ENCODE peak calls at places on chromosomes 3 and 15, in seven cellular contexts. X, R, B, E, G, N and M are unnamed samples.

GRCh38 chr3:32643816-32644215 is 41.2 kb upstream of the CNOT10 start:
- DNase-seq in X (no peak), R (no peak), B (no peak), E (no peak), G (no peak), N (no peak), M (no peak)

GRCh38 chr3:108959017-108959416 is 5.3 kb upstream of the GUCA1C start:
- DNase-seq in X (no peak), R (no peak), B (no peak), E (no peak), G (no peak), N (peak), M (no peak)

GRCh38 chr15:31090741-31091140 is 10.8 kb downstream of the TRPM1 start:
- DNase-seq in X (no peak), R (no peak), B (no peak), E (no peak), G (no peak), N (no peak), M (no peak)

GRCh38 chr3:191244242-191244867 is 45.3 kb downstream of the OSTN start:
- DNase-seq in X (no peak), R (no peak), B (no peak), E (peak), G (no peak), N (no peak), M (peak)

GRCh38 chr3:6262035-6262434 is 598.9 kb upstream of the GRM7 start:
- DNase-seq in X (no peak), R (no peak), B (no peak), E (no peak), G (peak), N (no peak), M (no peak)

GRCh38 chr15:84819291-84819768 is 2.2 kb downstream of the ALPK3 start:
- DNase-seq in X (no peak), R (no peak), B (no peak), E (no peak), G (no peak), N (no peak), M (no peak)

GRCh38 chr3:133591271-133591742 is 17.8 kb downstream of the CDV3 start:
- DNase-seq in X (no peak), R (no peak), B (no peak), E (peak), G (no peak), N (peak), M (peak)

GRCh38 chr3:173932624-173933023 is 535.1 kb downstream of the NLGN1 start:
- DNase-seq in X (no peak), R (no peak), B (no peak), E (peak), G (peak), N (peak), M (peak)

GRCh38 chr15:93196136-93196670 is 107.2 kb upstream of the RGMA start:
- DNase-seq in X (no peak), R (no peak), B (no peak), E (no peak), G (no peak), N (no peak), M (no peak)

GRCh38 chr3:184814214-184814613 is 2.2 kb downstream of the VPS8 start:
- DNase-seq in X (no peak), R (no peak), B (no peak), E (peak), G (no peak), N (no peak), M (no peak)

GRCh38 chr15:48811325-48811938 is 563 bp upstream of the CEP152 start:
- DNase-seq in X (no peak), R (no peak), B (no peak), E (no peak), G (no peak), N (no peak), M (no peak)

GRCh38 chr3:98695816-98696215 is 67.3 kb upstream of the ST3GAL6 start:
- DNase-seq in X (no peak), R (no peak), B (no peak), E (peak), G (no peak), N (peak), M (no peak)

GRCh38 chr15:98505611-98506031 is 142.7 kb upstream of the IGF1R start:
- DNase-seq in X (no peak), R (no peak), B (no peak), E (no peak), G (no peak), N (no peak), M (no peak)

GRCh38 chr15:23529891-23530290 is 35.6 kb upstream of the MKRN3 start:
- DNase-seq in X (no peak), R (no peak), B (no peak), E (no peak), G (no peak), N (no peak), M (no peak)

GRCh38 chr3:21544076-21544462 is 206.9 kb downstream of the ZNF385D start:
- DNase-seq in X (no peak), R (no peak), B (no peak), E (no peak), G (no peak), N (no peak), M (no peak)

GRCh38 chr15:68682330-68682729 is 103.5 kb downstream of the CORO2B start:
- DNase-seq in X (no peak), R (no peak), B (no peak), E (no peak), G (no peak), N (no peak), M (no peak)

GRCh38 chr3:149459491-149460057 is 14.9 kb upstream of the TM4SF4 start:
- DNase-seq in X (no peak), R (no peak), B (no peak), E (no peak), G (no peak), N (no peak), M (no peak)

GRCh38 chr3:29284578-29284977 is 3.7 kb downstream of the RBMS3 start:
- DNase-seq in X (no peak), R (no peak), B (no peak), E (peak), G (no peak), N (peak), M (peak)

GRCh38 chr3:36677331-36678007 is 86.9 kb downstream of the DCLK3 start:
- DNase-seq in X (no peak), R (no peak), B (no peak), E (peak), G (no peak), N (peak), M (peak)

GRCh38 chr15:94174399-94174802 is 57.0 kb upstream of the MCTP2 start:
- DNase-seq in X (no peak), R (peak), B (peak), E (no peak), G (no peak), N (peak), M (no peak)